ENCODE peak calls at places on chromosomes 7 and 10, in six cellular contexts. G is GM04503; Q is CD8-positive, alpha-beta T cell; L is GM19239; B is transverse colon; U is HEK293T. F is an unnamed sample.

GRCh38 chr7:15837627-15838026 is 151.1 kb upstream of the MEOX2 start:
- DNase-seq in G (no peak), B (no peak), Q (no peak), U (no peak), L (no peak), F (no peak)

GRCh38 chr10:130493446-130494198 is 357.4 kb downstream of the GLRX3 start:
- DNase-seq in Q (no peak), L (no peak), G (no peak), B (no peak), U (no peak), F (no peak)

GRCh38 chr7:140631602-140632001 is 9.0 kb downstream of the DENND2A start:
- DNase-seq in B (no peak), Q (no peak), G (no peak), L (no peak), U (no peak), F (no peak)

GRCh38 chr10:130336612-130337304 is 200.6 kb downstream of the GLRX3 start:
- DNase-seq in G (no peak), L (no peak), B (no peak), Q (no peak), U (peak; percentile 33), F (peak; percentile 32)

GRCh38 chr10:78187371-78187770 is 153.7 kb downstream of the RPS24 start:
- DNase-seq in G (no peak), Q (no peak), L (no peak), U (no peak), B (no peak), F (no peak)

GRCh38 chr10:133311570-133311969 is 2.9 kb downstream of the ZNF511 start:
- DNase-seq in B (no peak), L (no peak), G (no peak), Q (no peak), U (no peak), F (no peak)

GRCh38 chr7:105678811-105679495 is 97.7 kb upstream of the EFCAB10 start:
- DNase-seq in U (no peak), Q (no peak), G (no peak), B (peak; percentile 76), L (no peak), F (peak; percentile 74)

GRCh38 chr7:105202561-105203130 is 186.1 kb downstream of the SRPK2 start:
- DNase-seq in U (no peak), Q (no peak), L (no peak), B (no peak), G (no peak), F (no peak)

GRCh38 chr7:112157072-112157471 is 49.1 kb downstream of the DOCK4 start:
- DNase-seq in Q (no peak), L (no peak), G (peak; percentile 61), U (no peak), B (no peak), F (no peak)

GRCh38 chr10:90930070-90930837 is 9.4 kb upstream of the ANKRD1 start:
- DNase-seq in Q (no peak), G (peak; percentile 91), L (no peak), U (peak; percentile 18), B (no peak), F (no peak)

GRCh38 chr10:13231190-13231589 is 3.0 kb downstream of the UCMA start:
- DNase-seq in B (no peak), L (no peak), Q (no peak), G (no peak), U (no peak), F (no peak)

GRCh38 chr7:142611566-142612250 is 137.6 kb upstream of the PRSS1 start:
- DNase-seq in G (no peak), L (no peak), B (no peak), U (no peak), Q (no peak), F (no peak)

GRCh38 chr10:47376522-47377220 is 7.4 kb downstream of the ZNF488 start:
- DNase-seq in G (no peak), U (no peak), L (no peak), Q (no peak), B (no peak), F (no peak)

GRCh38 chr7:151051108-151051507 is 2.8 kb downstream of the ASIC3 start:
- DNase-seq in G (no peak), B (peak; percentile 43), U (no peak), L (no peak), Q (peak; percentile 28), F (peak; percentile 49)

GRCh38 chr7:84548366-84549085 is 353.9 kb upstream of the SEMA3A start:
- DNase-seq in Q (no peak), B (no peak), U (no peak), G (peak; percentile 80), L (no peak), F (no peak)

GRCh38 chr7:131329176-131329570 is 1.5 kb downstream of the MKLN1 start:
- DNase-seq in G (no peak), U (no peak), Q (no peak), L (no peak), B (no peak), F (peak; percentile 57)

GRCh38 chr10:93160829-93161228 is 87.1 kb downstream of the CYP26A1 start:
- DNase-seq in B (peak; percentile 28), Q (no peak), G (peak; percentile 91), U (no peak), L (no peak), F (no peak)

GRCh38 chr10:122362031-122362592 is 12.4 kb upstream of the PLEKHA1 start:
- DNase-seq in B (no peak), L (no peak), Q (no peak), G (no peak), U (no peak), F (no peak)

GRCh38 chr10:100621360-100622205 is 85.8 kb downstream of the HIF1AN start:
- DNase-seq in L (no peak), U (no peak), Q (no peak), G (no peak), B (no peak), F (no peak)

GRCh38 chr7:104149822-104150221 is 58.0 kb downstream of the ORC5 start:
- DNase-seq in L (no peak), B (no peak), U (no peak), G (no peak), Q (no peak), F (no peak)

GRCh38 chr7:105621617-105622016 is 40.3 kb upstream of the EFCAB10 start:
- DNase-seq in B (peak; percentile 33), Q (no peak), G (peak; percentile 33), L (no peak), U (no peak), F (no peak)

GRCh38 chr10:23293145-23293724 is 51.4 kb downstream of the C10orf67 start:
- DNase-seq in Q (no peak), G (no peak), B (no peak), L (peak; percentile 10), U (peak; percentile 42), F (peak; percentile 41)